ENCODE peak calls at places on chromosomes 11 and 22, in six cellular contexts. L, I, T, W, K and X are unnamed samples.

GRCh38 chr11:5808500-5809121 is at the start of gene OR52N2:
- DNase-seq in I (peak), T (peak), L (no peak), K (peak), W (peak), X (peak)

GRCh38 chr22:27107824-27108223 is 450.4 kb downstream of the MIAT start:
- DNase-seq in L (no peak), I (peak), T (peak), W (no peak), K (no peak), X (peak)

GRCh38 chr22:31496735-31497146 is 405 bp downstream of the SFI1 start:
- DNase-seq in T (no peak), W (no peak), I (peak), L (no peak), K (peak), X (no peak)

GRCh38 chr11:100354736-100355135 is 332.4 kb upstream of the ARHGAP42 start:
- DNase-seq in T (no peak), K (no peak), W (no peak), I (no peak), L (no peak), X (no peak)

GRCh38 chr11:57309106-57310059 is 15.4 kb downstream of the TNKS1BP1 start:
- DNase-seq in K (no peak), T (no peak), W (no peak), L (no peak), I (no peak), X (no peak)

GRCh38 chr11:116777056-116777455 is 4.3 kb upstream of the BUD13 start:
- DNase-seq in I (no peak), T (no peak), L (no peak), W (no peak), K (no peak), X (no peak)

GRCh38 chr11:76526878-76527277 is 82.1 kb downstream of the EMSY start:
- DNase-seq in T (no peak), K (no peak), W (no peak), L (no peak), I (no peak), X (no peak)

GRCh38 chr11:75386912-75387311 is 12.4 kb upstream of the RPS3 start:
- DNase-seq in K (no peak), T (no peak), I (no peak), L (no peak), W (no peak), X (no peak)

GRCh38 chr22:21985214-21985613 is 2.6 kb upstream of the TOP3B start:
- DNase-seq in I (no peak), L (no peak), W (no peak), K (no peak), T (no peak), X (no peak)

GRCh38 chr22:18091478-18091877 is 13.7 kb downstream of the PEX26 start:
- DNase-seq in T (no peak), I (no peak), W (no peak), K (no peak), L (no peak), X (no peak)

GRCh38 chr11:9769621-9770020 is 105.7 kb downstream of the SWAP70 start:
- DNase-seq in L (no peak), W (no peak), I (no peak), K (no peak), T (no peak), X (no peak)

GRCh38 chr11:79018371-79018849 is 422.4 kb downstream of the TENM4 start:
- DNase-seq in L (no peak), T (peak), W (no peak), K (no peak), I (peak), X (no peak)

GRCh38 chr11:61115498-61116224 is 13.4 kb downstream of the CD5 start:
- DNase-seq in W (no peak), I (no peak), L (no peak), T (no peak), K (no peak), X (no peak)

GRCh38 chr22:50048836-50049235 is 9.3 kb downstream of the TTLL8 start:
- DNase-seq in K (no peak), I (no peak), L (no peak), W (no peak), T (no peak), X (no peak)

GRCh38 chr11:131671764-131672163 is 301.3 kb downstream of the NTM start:
- DNase-seq in T (no peak), I (no peak), L (no peak), W (peak), K (no peak), X (no peak)

GRCh38 chr11:2540521-2541320 is 95.9 kb downstream of the KCNQ1 start:
- DNase-seq in T (no peak), K (no peak), W (no peak), I (no peak), L (no peak), X (no peak)

GRCh38 chr11:44258190-44258489 is 51.8 kb downstream of the ALX4 start:
- DNase-seq in T (peak), L (no peak), W (no peak), K (no peak), I (no peak), X (no peak)

GRCh38 chr11:64449381-64450167 is 90.6 kb downstream of the RPS6KA4 start:
- DNase-seq in T (no peak), K (peak), I (peak), L (no peak), W (peak), X (no peak)

GRCh38 chr11:126491092-126491491 is 135.6 kb downstream of the ST3GAL4 start:
- DNase-seq in W (no peak), L (no peak), K (no peak), I (no peak), T (no peak), X (no peak)

GRCh38 chr11:94020777-94021615 is at the start of gene HEPHL1:
- DNase-seq in W (no peak), I (no peak), L (no peak), T (no peak), K (no peak), X (peak)

GRCh38 chr11:117020873-117021564 is 77.2 kb downstream of the SIK3 start:
- DNase-seq in L (no peak), T (no peak), K (no peak), W (no peak), I (no peak), X (no peak)

GRCh38 chr11:34243620-34244493 is 114.0 kb downstream of the ABTB2 start:
- DNase-seq in W (peak), I (peak), T (no peak), K (no peak), L (no peak), X (no peak)

GRCh38 chr11:413120-414081 is 1.4 kb downstream of the SIGIRR start:
- DNase-seq in I (no peak), K (no peak), L (no peak), W (no peak), T (no peak), X (no peak)

GRCh38 chr11:128956401-128957203 is 13.9 kb upstream of the TP53AIP1 start:
- DNase-seq in I (peak), L (no peak), T (peak), K (no peak), W (peak), X (no peak)

GRCh38 chr11:88435405-88435804 is 97.9 kb upstream of the CTSC start:
- DNase-seq in W (no peak), I (no peak), K (no peak), L (no peak), T (no peak), X (no peak)

GRCh38 chr11:134398644-134399292 is 13.3 kb downstream of the B3GAT1 start:
- DNase-seq in K (no peak), W (no peak), I (no peak), T (no peak), L (peak), X (no peak)

GRCh38 chr11:97557399-97557798 is 1167.6 kb downstream of the JRKL start:
- DNase-seq in I (no peak), K (no peak), T (no peak), W (no peak), L (no peak), X (no peak)

GRCh38 chr11:14362613-14363012 is 3.6 kb upstream of the RRAS2 start:
- DNase-seq in W (no peak), T (no peak), L (no peak), K (no peak), I (no peak), X (no peak)

GRCh38 chr22:42907404-42908081 is 50.5 kb upstream of the ARFGAP3 start:
- DNase-seq in W (no peak), I (no peak), L (no peak), T (no peak), K (no peak), X (no peak)

GRCh38 chr11:128697645-128698174 is 3.8 kb downstream of the FLI1 start:
- DNase-seq in K (no peak), L (no peak), W (no peak), I (no peak), T (no peak), X (no peak)

GRCh38 chr11:13042873-13043338 is 33.8 kb downstream of the RASSF10 start:
- DNase-seq in I (no peak), L (no peak), K (no peak), T (no peak), W (no peak), X (no peak)

GRCh38 chr11:118166641-118167040 is 9.8 kb downstream of the SCN2B start:
- DNase-seq in T (no peak), W (no peak), L (no peak), I (no peak), K (no peak), X (no peak)

GRCh38 chr11:133064152-133064877 is 468.0 kb downstream of the OPCML start:
- DNase-seq in K (no peak), L (no peak), T (peak), W (peak), I (peak), X (no peak)

GRCh38 chr22:50145741-50146439 is 24.6 kb upstream of the PANX2 start:
- DNase-seq in K (no peak), T (no peak), L (no peak), I (no peak), W (peak), X (no peak)

GRCh38 chr11:20355221-20356219 is 8.0 kb upstream of the HTATIP2 start:
- DNase-seq in I (peak), T (no peak), L (no peak), K (peak), W (peak), X (no peak)

GRCh38 chr11:65100674-65101350 is 4.8 kb downstream of the VPS51 start:
- DNase-seq in K (no peak), I (no peak), L (no peak), T (no peak), W (no peak), X (no peak)

GRCh38 chr22:23061471-23062280 is 8.6 kb upstream of the GNAZ start:
- DNase-seq in K (no peak), T (no peak), W (no peak), L (no peak), I (no peak), X (no peak)